ENCODE peak calls at places on chromosomes 12 and 14, in nine cellular contexts. K is GM23338; I is HL-60; C is occipital lobe; N is heart left ventricle; S is stimulated activated CD8-positive, alpha-beta memory T cell treated with anti-CD3 and anti-CD28 coated beads, Interleukin-15, amount 100 ng/mL, for 1 hour; G is stomach; X is progenitor cell of endocrine pancreas; Z is A673. J is an unnamed sample.

GRCh38 chr12:106301611-106302321 is 767 bp upstream of the TCP11L2 start:
- DNase-seq in S (peak), K (peak), X (peak), I (peak), C (peak), N (no peak), G (peak), Z (peak), J (peak)

GRCh38 chr12:46550266-46550879 is 177.8 kb upstream of the SLC38A2 start:
- DNase-seq in N (no peak), K (no peak), I (no peak), S (no peak), G (no peak), C (no peak), X (no peak), Z (no peak), J (no peak)

GRCh38 chr14:47678993-47679392 is 3.6 kb upstream of the MDGA2 start:
- DNase-seq in N (no peak), S (no peak), G (no peak), K (peak), X (no peak), I (no peak), Z (no peak), C (no peak), J (no peak)

GRCh38 chr14:105854600-105855245 is 328.3 kb downstream of the TMEM121 start:
- DNase-seq in N (peak), C (no peak), G (no peak), X (no peak), I (no peak), S (no peak), Z (no peak), K (no peak), J (peak)

GRCh38 chr14:59161571-59162175 is 26.8 kb upstream of the DAAM1 start:
- DNase-seq in X (no peak), Z (peak), N (no peak), I (no peak), K (peak), G (no peak), S (no peak), C (no peak), J (no peak)

GRCh38 chr12:65615091-65615490 is 209.2 kb upstream of the HMGA2 start:
- DNase-seq in Z (no peak), K (no peak), X (no peak), I (no peak), G (no peak), N (no peak), S (no peak), C (no peak), J (no peak)

GRCh38 chr14:33408291-33408690 is 469.6 kb downstream of the NPAS3 start:
- DNase-seq in G (no peak), S (no peak), C (no peak), N (no peak), I (no peak), K (no peak), X (no peak), Z (no peak), J (no peak)

GRCh38 chr14:92037989-92038388 is 1.9 kb downstream of the TRIP11 start:
- DNase-seq in X (no peak), S (no peak), C (no peak), N (no peak), I (no peak), Z (no peak), G (no peak), K (no peak), J (no peak)

GRCh38 chr12:105562727-105563072 is 232.2 kb downstream of the C12orf75 start:
- DNase-seq in N (no peak), S (no peak), G (peak), X (no peak), C (no peak), K (no peak), I (no peak), Z (no peak), J (no peak)

GRCh38 chr14:102819176-102819628 is 42.0 kb downstream of the TRAF3 start:
- DNase-seq in N (no peak), K (no peak), S (no peak), X (no peak), C (no peak), I (no peak), G (peak), Z (no peak), J (peak)

GRCh38 chr12:74619886-74620285 is 82.3 kb downstream of the ATXN7L3B start:
- DNase-seq in G (peak), X (no peak), I (no peak), S (no peak), N (no peak), K (no peak), Z (no peak), C (no peak), J (no peak)

GRCh38 chr12:80325167-80325959 is 118.7 kb upstream of the PTPRQ start:
- DNase-seq in X (no peak), N (no peak), C (no peak), I (no peak), K (peak), S (no peak), G (no peak), Z (peak), J (no peak)

GRCh38 chr14:80850197-80850814 is 91.2 kb downstream of the CEP128 start:
- DNase-seq in X (no peak), Z (peak), G (no peak), N (no peak), I (no peak), K (peak), C (no peak), S (no peak), J (no peak)

GRCh38 chr14:104752338-104752734 is 611 bp upstream of the SIVA1 start:
- DNase-seq in N (no peak), X (no peak), K (no peak), G (no peak), I (no peak), Z (no peak), S (no peak), C (no peak), J (no peak)

GRCh38 chr12:79826267-79827128 is 108.4 kb downstream of the PPP1R12A start:
- DNase-seq in K (no peak), X (no peak), C (no peak), N (no peak), G (no peak), Z (no peak), I (no peak), S (no peak), J (no peak)

GRCh38 chr12:64990991-64991570 is 130.0 kb downstream of the WIF1 start:
- DNase-seq in K (no peak), I (no peak), S (no peak), N (no peak), Z (no peak), C (peak), X (no peak), G (no peak), J (no peak)

GRCh38 chr14:80278293-80279037 is 67.2 kb upstream of the DIO2 start:
- DNase-seq in C (no peak), K (no peak), Z (no peak), G (peak), I (no peak), X (no peak), N (no peak), S (no peak), J (no peak)

GRCh38 chr14:23005451-23005850 is 4.5 kb downstream of the C14orf93 start:
- DNase-seq in N (no peak), K (no peak), Z (no peak), X (no peak), C (no peak), S (no peak), I (no peak), G (no peak), J (no peak)

GRCh38 chr12:1642513-1642912 is 13.5 kb downstream of the WNT5B start:
- DNase-seq in N (no peak), I (no peak), C (no peak), S (no peak), G (no peak), X (no peak), K (no peak), Z (no peak), J (no peak)

GRCh38 chr12:109293106-109293505 is 16.0 kb downstream of the FOXN4 start:
- DNase-seq in S (no peak), I (no peak), K (no peak), Z (no peak), C (no peak), G (no peak), N (no peak), X (no peak), J (no peak)

GRCh38 chr14:43369710-43370109 is 1137.4 kb downstream of the FSCB start:
- DNase-seq in S (no peak), X (no peak), K (no peak), Z (no peak), N (no peak), G (no peak), I (no peak), C (no peak), J (no peak)

GRCh38 chr14:96267916-96268315 is 11.9 kb downstream of the BDKRB1 start:
- DNase-seq in C (no peak), S (no peak), K (no peak), X (no peak), Z (no peak), G (no peak), N (no peak), I (no peak), J (no peak)

GRCh38 chr14:100336618-100337530 is 13.7 kb downstream of the SLC25A47 start:
- DNase-seq in K (no peak), X (no peak), I (no peak), N (no peak), S (no peak), Z (no peak), G (peak), C (no peak), J (no peak)

GRCh38 chr12:388547-389137 is 478 bp downstream of the KDM5A start:
- DNase-seq in K (peak), X (no peak), Z (peak), C (no peak), G (no peak), S (peak), I (peak), N (peak), J (peak)

GRCh38 chr12:50825372-50825838 is 17.3 kb upstream of the TMPRSS12 start:
- DNase-seq in G (no peak), K (peak), S (no peak), Z (peak), C (no peak), N (no peak), X (no peak), I (peak), J (no peak)

GRCh38 chr14:72783741-72784140 is 110.2 kb downstream of the DPF3 start:
- DNase-seq in K (no peak), Z (no peak), C (no peak), S (no peak), X (no peak), I (no peak), G (no peak), N (no peak), J (no peak)

GRCh38 chr12:112752298-112752697 is 39.2 kb upstream of the RPH3A start:
- DNase-seq in Z (no peak), S (no peak), X (no peak), G (no peak), I (no peak), N (no peak), C (no peak), K (no peak), J (no peak)

GRCh38 chr14:56895154-56895553 is 84.9 kb upstream of the OTX2 start:
- DNase-seq in N (no peak), S (no peak), K (peak), X (no peak), Z (no peak), I (no peak), G (no peak), C (no peak), J (no peak)

J was measured in Peyer's patch.